ENCODE peak calls at places on chromosomes 13 and 19, in four cellular contexts. One of them, this sample, is unnamed.
A peak's percentile ranks its signal among the peaks of the same experiment; 100 is the strongest.

GRCh38 chr19:18319591-18320135 is 3.2 kb downstream of the LSM4 start:
- DNase-seq in GM12892: no peak
- DNase-seq in ovary: no peak
- DNase-seq in suprapubic skin: no peak
- DNase-seq in this sample: no peak

GRCh38 chr19:54096642-54097106 is 3.9 kb downstream of the OSCAR start:
- DNase-seq in ovary: no peak
- DNase-seq in GM12892: no peak
- DNase-seq in suprapubic skin: no peak
- DNase-seq in this sample: no peak

GRCh38 chr19:13842294-13843103 is 34.4 kb upstream of the NANOS3 start:
- DNase-seq in GM12892: peak; percentile 71
- DNase-seq in ovary: peak; percentile 92
- DNase-seq in suprapubic skin: peak; percentile 96
- DNase-seq in this sample: peak; percentile 87

GRCh38 chr13:100753391-100753790 is 78.8 kb upstream of the TMTC4 start:
- DNase-seq in ovary: no peak
- DNase-seq in GM12892: no peak
- DNase-seq in suprapubic skin: no peak
- DNase-seq in this sample: no peak

GRCh38 chr13:33355470-33355869 is 69.9 kb upstream of the STARD13 start:
- DNase-seq in GM12892: no peak
- DNase-seq in suprapubic skin: no peak
- DNase-seq in ovary: no peak
- DNase-seq in this sample: no peak

GRCh38 chr19:42468273-42468796 is 25.6 kb upstream of the CXCL17 start:
- DNase-seq in GM12892: no peak
- DNase-seq in suprapubic skin: no peak
- DNase-seq in ovary: no peak
- DNase-seq in this sample: no peak

GRCh38 chr13:103730407-103730806 is 664.2 kb upstream of the SLC10A2 start:
- DNase-seq in suprapubic skin: no peak
- DNase-seq in ovary: no peak
- DNase-seq in GM12892: no peak
- DNase-seq in this sample: no peak

GRCh38 chr19:55446060-55446459 is 3.0 kb upstream of the SHISA7 start:
- DNase-seq in suprapubic skin: no peak
- DNase-seq in GM12892: no peak
- DNase-seq in ovary: no peak
- DNase-seq in this sample: no peak

GRCh38 chr13:60152114-60152513 is 11.6 kb downstream of the DIAPH3 start:
- DNase-seq in GM12892: no peak
- DNase-seq in ovary: no peak
- DNase-seq in suprapubic skin: no peak
- DNase-seq in this sample: no peak

GRCh38 chr13:48156466-48156865 is 61.6 kb upstream of the MED4 start:
- DNase-seq in GM12892: no peak
- DNase-seq in suprapubic skin: no peak
- DNase-seq in ovary: no peak
- DNase-seq in this sample: no peak

GRCh38 chr19:41590945-41591344 is 15.0 kb downstream of the CEACAM21 start:
- DNase-seq in ovary: no peak
- DNase-seq in GM12892: no peak
- DNase-seq in suprapubic skin: no peak
- DNase-seq in this sample: no peak

GRCh38 chr13:79679334-79679733 is 198.4 kb downstream of the NDFIP2 start:
- DNase-seq in ovary: peak; percentile 68
- DNase-seq in GM12892: no peak
- DNase-seq in suprapubic skin: peak; percentile 88
- DNase-seq in this sample: peak; percentile 49

GRCh38 chr13:110055089-110055488 is 251.9 kb downstream of the COL4A1 start:
- DNase-seq in GM12892: no peak
- DNase-seq in ovary: no peak
- DNase-seq in suprapubic skin: no peak
- DNase-seq in this sample: no peak

GRCh38 chr13:45015300-45015699 is 26.0 kb downstream of the GPALPP1 start:
- DNase-seq in suprapubic skin: no peak
- DNase-seq in ovary: no peak
- DNase-seq in GM12892: no peak
- DNase-seq in this sample: no peak

GRCh38 chr13:108425056-108425455 is 155.5 kb downstream of the TNFSF13B start:
- DNase-seq in ovary: no peak
- DNase-seq in GM12892: no peak
- DNase-seq in suprapubic skin: no peak
- DNase-seq in this sample: no peak

GRCh38 chr13:72634859-72635258 is 92.6 kb downstream of the MZT1 start:
- DNase-seq in suprapubic skin: no peak
- DNase-seq in GM12892: no peak
- DNase-seq in ovary: no peak
- DNase-seq in this sample: no peak

GRCh38 chr19:28966737-28967401 is 246.1 kb downstream of the UQCRFS1 start:
- DNase-seq in ovary: no peak
- DNase-seq in GM12892: no peak
- DNase-seq in suprapubic skin: no peak
- DNase-seq in this sample: no peak

GRCh38 chr19:52200044-52200443 is 10.2 kb downstream of the PPP2R1A start:
- DNase-seq in suprapubic skin: no peak
- DNase-seq in GM12892: no peak
- DNase-seq in ovary: no peak
- DNase-seq in this sample: no peak

GRCh38 chr19:49395581-49396407 is 7.7 kb downstream of the KASH5 start:
- DNase-seq in GM12892: no peak
- DNase-seq in ovary: no peak
- DNase-seq in suprapubic skin: no peak
- DNase-seq in this sample: no peak

GRCh38 chr19:6047741-6048231 is 62.5 kb downstream of the RFX2 start:
- DNase-seq in suprapubic skin: no peak
- DNase-seq in ovary: no peak
- DNase-seq in GM12892: no peak
- DNase-seq in this sample: no peak

GRCh38 chr19:32717496-32717895 is 2.1 kb upstream of the TDRD12 start:
- DNase-seq in suprapubic skin: no peak
- DNase-seq in GM12892: no peak
- DNase-seq in ovary: no peak
- DNase-seq in this sample: no peak

GRCh38 chr13:111353508-111353907 is 33.1 kb downstream of the TEX29 start:
- DNase-seq in suprapubic skin: no peak
- DNase-seq in ovary: no peak
- DNase-seq in GM12892: no peak
- DNase-seq in this sample: no peak

GRCh38 chr13:70960841-70961443 is 852.7 kb upstream of the KLHL1 start:
- DNase-seq in ovary: no peak
- DNase-seq in suprapubic skin: no peak
- DNase-seq in GM12892: no peak
- DNase-seq in this sample: peak; percentile 26

GRCh38 chr19:30053558-30053957 is 111.5 kb downstream of the URI1 start:
- DNase-seq in GM12892: no peak
- DNase-seq in suprapubic skin: peak; percentile 60
- DNase-seq in ovary: no peak
- DNase-seq in this sample: no peak

GRCh38 chr13:30026093-30026492 is 175.7 kb upstream of the UBL3 start:
- DNase-seq in ovary: no peak
- DNase-seq in GM12892: no peak
- DNase-seq in suprapubic skin: no peak
- DNase-seq in this sample: no peak

GRCh38 chr13:114143806-114144605 is 11.6 kb upstream of the RASA3 start:
- DNase-seq in suprapubic skin: no peak
- DNase-seq in ovary: peak; percentile 27
- DNase-seq in GM12892: no peak
- DNase-seq in this sample: peak; percentile 23

GRCh38 chr19:55585658-55586339 is 5.2 kb upstream of the ZNF579 start:
- DNase-seq in ovary: peak; percentile 92
- DNase-seq in GM12892: no peak
- DNase-seq in suprapubic skin: no peak
- DNase-seq in this sample: no peak

GRCh38 chr13:92994056-92994455 is 232.6 kb upstream of the GPC6 start:
- DNase-seq in ovary: no peak
- DNase-seq in GM12892: no peak
- DNase-seq in suprapubic skin: no peak
- DNase-seq in this sample: no peak

GRCh38 chr13:46654956-46655726 is 102.2 kb downstream of the LRCH1 start:
- DNase-seq in ovary: no peak
- DNase-seq in GM12892: no peak
- DNase-seq in suprapubic skin: no peak
- DNase-seq in this sample: peak; percentile 7

GRCh38 chr13:23901365-23901764 is 4.1 kb upstream of the C1QTNF9B start:
- DNase-seq in GM12892: no peak
- DNase-seq in suprapubic skin: no peak
- DNase-seq in ovary: no peak
- DNase-seq in this sample: no peak

GRCh38 chr19:51107406-51108065 is 673 bp downstream of the CTU1 start:
- DNase-seq in suprapubic skin: no peak
- DNase-seq in GM12892: no peak
- DNase-seq in ovary: no peak
- DNase-seq in this sample: no peak

GRCh38 chr13:51453959-51454703 is 1.3 kb upstream of the INTS6 start:
- DNase-seq in suprapubic skin: no peak
- DNase-seq in ovary: peak; percentile 47
- DNase-seq in GM12892: no peak
- DNase-seq in this sample: peak; percentile 81

GRCh38 chr19:18349524-18350128 is 9.2 kb downstream of the PGPEP1 start:
- DNase-seq in suprapubic skin: no peak
- DNase-seq in ovary: peak; percentile 78
- DNase-seq in GM12892: no peak
- DNase-seq in this sample: peak; percentile 88

GRCh38 chr19:44401108-44401786 is at the start of gene ZNF285:
- DNase-seq in GM12892: peak; percentile 50
- DNase-seq in ovary: peak; percentile 93
- DNase-seq in suprapubic skin: peak; percentile 89
- DNase-seq in this sample: no peak

GRCh38 chr13:85798999-85799646 is at the start of gene SLITRK6:
- DNase-seq in GM12892: no peak
- DNase-seq in suprapubic skin: no peak
- DNase-seq in ovary: no peak
- DNase-seq in this sample: no peak

DNA sequence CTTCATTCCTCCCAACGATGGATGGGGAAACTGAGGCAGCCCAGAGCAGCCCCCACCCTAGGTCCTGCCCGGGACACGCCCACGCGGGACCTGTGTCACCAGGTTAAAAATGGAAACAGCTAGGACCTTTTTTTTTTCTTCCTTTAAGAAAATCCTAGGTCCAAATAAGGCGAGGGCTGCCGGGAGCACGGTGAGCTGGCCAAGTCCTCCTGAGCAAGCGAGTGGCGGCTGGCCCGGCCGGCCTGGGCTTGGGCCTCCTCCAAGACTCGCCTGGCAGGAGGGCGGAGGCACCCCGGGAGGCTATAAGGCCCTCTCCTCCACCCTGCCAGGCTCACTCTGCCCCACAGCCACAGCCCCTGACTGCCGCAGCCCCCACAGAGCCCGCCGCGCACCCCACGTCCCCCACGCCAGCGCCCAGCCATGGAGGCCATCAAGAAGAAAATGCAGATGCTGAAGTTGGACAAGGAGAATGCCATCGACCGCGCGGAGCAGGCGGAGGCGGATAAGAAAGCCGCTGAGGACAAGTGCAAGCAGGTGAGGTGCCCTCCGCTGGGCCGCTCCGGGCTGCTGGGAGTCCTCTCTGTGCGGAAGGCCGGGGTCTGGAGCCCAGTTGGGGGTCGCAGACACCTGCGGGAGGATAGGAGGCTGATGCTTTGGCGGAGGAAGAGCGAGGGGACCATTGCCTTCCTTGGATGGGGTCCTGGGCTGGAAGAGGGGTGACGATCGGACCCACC is 8.9 kb upstream of the TPM4 start:
- DNase-seq in suprapubic skin: no peak
- DNase-seq in GM12892: no peak
- DNase-seq in ovary: peak; percentile 88
- DNase-seq in this sample: no peak
- TF ChIP-seq POLR2A in suprapubic skin: no peak
- TF ChIP-seq POLR2A in GM12892: no peak
- TF ChIP-seq POLR2A in ovary: peak; percentile 22
- TF ChIP-seq POLR2A in this sample: no peak

GRCh38 chr19:16673226-16673625 is 12.3 kb downstream of the TMEM38A start:
- DNase-seq in GM12892: no peak
- DNase-seq in suprapubic skin: no peak
- DNase-seq in ovary: no peak
- DNase-seq in this sample: no peak
- TF ChIP-seq POLR2A in GM12892: no peak
- TF ChIP-seq POLR2A in suprapubic skin: no peak
- TF ChIP-seq POLR2A in ovary: no peak
- TF ChIP-seq POLR2A in this sample: no peak

GRCh38 chr13:22744688-22745452 is 435.9 kb upstream of the SGCG start:
- DNase-seq in GM12892: no peak
- DNase-seq in suprapubic skin: no peak
- DNase-seq in ovary: no peak
- DNase-seq in this sample: no peak
- TF ChIP-seq POLR2A in GM12892: no peak
- TF ChIP-seq POLR2A in suprapubic skin: no peak
- TF ChIP-seq POLR2A in ovary: no peak
- TF ChIP-seq POLR2A in this sample: no peak

DNA sequence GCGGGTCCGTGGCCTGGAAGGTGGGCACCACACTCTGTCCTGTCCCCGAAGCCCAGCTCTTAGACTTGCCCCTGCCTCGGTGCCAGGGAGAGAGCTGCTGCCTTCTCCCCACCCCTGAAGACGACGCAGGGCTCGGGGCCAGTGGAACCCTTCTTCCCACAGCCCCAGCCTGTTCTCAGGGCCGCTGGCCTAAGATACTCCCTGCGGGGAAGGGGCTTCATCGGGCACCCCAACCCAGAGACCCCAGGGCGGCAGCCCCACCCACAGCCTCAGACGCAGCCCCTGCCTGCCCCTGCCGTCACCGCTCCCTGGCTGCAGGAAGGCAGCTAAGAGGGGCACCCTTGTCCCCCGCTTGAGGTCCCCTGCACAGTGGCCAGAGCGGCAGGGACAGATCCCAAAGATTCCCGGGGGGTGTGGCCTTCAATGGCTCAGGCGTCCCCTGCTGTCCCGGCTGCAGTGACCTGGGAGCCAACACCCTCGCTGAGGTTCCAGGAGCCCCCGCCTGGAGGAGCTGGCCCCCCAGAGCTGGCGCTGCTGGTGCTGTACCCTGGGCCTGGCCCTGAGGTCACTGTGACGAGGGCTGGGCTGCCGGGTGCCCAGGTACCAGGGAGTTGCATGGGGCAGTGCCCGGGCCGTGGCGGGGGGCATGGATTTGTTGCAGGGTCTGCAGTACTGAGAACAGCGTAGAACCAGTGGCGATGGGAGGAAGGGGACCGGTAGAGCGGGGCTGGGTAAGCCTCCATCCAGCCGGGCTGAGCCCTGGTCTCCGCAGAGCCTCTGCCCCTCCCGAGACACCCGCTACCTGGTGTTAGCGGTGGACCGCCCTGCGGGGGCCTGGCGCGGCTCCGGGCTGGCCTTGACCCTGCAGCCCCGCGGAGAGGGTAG is 999 bp downstream of the AMH start:
- DNase-seq in suprapubic skin: no peak
- DNase-seq in ovary: no peak
- DNase-seq in GM12892: no peak
- DNase-seq in this sample: no peak
- TF ChIP-seq POLR2A in suprapubic skin: no peak
- TF ChIP-seq POLR2A in ovary: no peak
- TF ChIP-seq POLR2A in GM12892: no peak
- TF ChIP-seq POLR2A in this sample: no peak